ENCODE peak calls at places on chromosomes 5 and 9, in four cellular contexts. G is mesenchymal stem cell, Z is AG09309, N is fibroblast of pulmonary artery. S is an unnamed sample.

GRCh38 chr5:117165068-117165467 is 590.4 kb upstream of the SEMA6A start:
- DNase-seq in N (no peak), Z (no peak), G (no peak), S (no peak)

GRCh38 chr9:4126184-4126865 is 173.5 kb downstream of the GLIS3 start:
- DNase-seq in Z (peak), G (peak), N (peak), S (no peak)

GRCh38 chr5:59712836-59713487 is 180.6 kb downstream of the PDE4D start:
- DNase-seq in G (no peak), Z (no peak), N (no peak), S (no peak)

GRCh38 chr5:130937046-130937445 is 228.0 kb downstream of the HINT1 start:
- DNase-seq in N (no peak), Z (no peak), G (no peak), S (no peak)

GRCh38 chr9:1057910-1058309 is 7.8 kb downstream of the DMRT2 start:
- DNase-seq in G (no peak), N (no peak), Z (no peak), S (no peak)

GRCh38 chr9:109974918-109975276 is 194.9 kb downstream of the PALM2AKAP2 start:
- DNase-seq in G (no peak), N (no peak), Z (no peak), S (no peak)

GRCh38 chr9:99012957-99013512 is 69.3 kb downstream of the COL15A1 start:
- DNase-seq in G (no peak), N (no peak), Z (no peak), S (no peak)

GRCh38 chr5:175252234-175252805 is 191.7 kb downstream of the DRD1 start:
- DNase-seq in G (no peak), N (no peak), Z (no peak), S (no peak)

GRCh38 chr5:180209137-180209581 is at the start of gene RASGEF1C:
- DNase-seq in Z (no peak), G (peak), N (peak), S (peak)

GRCh38 chr9:16126042-16126441 is 573.2 kb downstream of the CCDC171 start:
- DNase-seq in Z (no peak), G (peak), N (no peak), S (no peak)

GRCh38 chr5:83396662-83397061 is 74.9 kb upstream of the VCAN start:
- DNase-seq in Z (no peak), N (no peak), G (no peak), S (no peak)

GRCh38 chr9:110399983-110400382 is 62.3 kb upstream of the TXNDC8 start:
- DNase-seq in Z (no peak), G (no peak), N (no peak), S (no peak)

GRCh38 chr5:116557669-116558271 is 16.9 kb downstream of the SEMA6A start:
- DNase-seq in N (peak), G (peak), Z (no peak), S (no peak)

GRCh38 chr5:135486679-135487395 is 34.7 kb upstream of the TIFAB start:
- DNase-seq in Z (no peak), G (no peak), N (no peak), S (no peak)

GRCh38 chr5:76838481-76839261 is 11.1 kb upstream of the S100Z start:
- DNase-seq in G (peak), Z (no peak), N (peak), S (no peak)

GRCh38 chr9:90523953-90524352 is 118.7 kb downstream of the DIRAS2 start:
- DNase-seq in N (no peak), G (no peak), Z (no peak), S (no peak)

GRCh38 chr9:89012294-89013042 is 21.2 kb downstream of the S1PR3 start:
- DNase-seq in Z (no peak), G (no peak), N (no peak), S (no peak)

GRCh38 chr9:4106744-4107143 is 193.1 kb downstream of the GLIS3 start:
- DNase-seq in Z (peak), G (peak), N (peak), S (peak)

GRCh38 chr5:122915717-122916399 is 70.4 kb downstream of the SNX24 start:
- DNase-seq in G (peak), Z (no peak), N (peak), S (no peak)

GRCh38 chr9:69916950-69917349 is 96.3 kb downstream of the CFAP95 start:
- DNase-seq in N (no peak), G (no peak), Z (no peak), S (no peak)

GRCh38 chr5:11733185-11733839 is 170.9 kb downstream of the CTNND2 start:
- DNase-seq in Z (no peak), N (no peak), G (no peak), S (no peak)

GRCh38 chr5:35803221-35803651 is 53.5 kb upstream of the IL7R start:
- DNase-seq in N (peak), G (peak), Z (no peak), S (peak)

GRCh38 chr5:28603869-28604268 is 1565.5 kb upstream of the CDH9 start:
- DNase-seq in Z (no peak), G (no peak), N (no peak), S (no peak)

GRCh38 chr5:154138701-154139100 is 51.8 kb upstream of the GALNT10 start:
- DNase-seq in G (no peak), N (peak), Z (no peak), S (no peak)

GRCh38 chr5:73280386-73280785 is 107.4 kb downstream of the TMEM174 start:
- DNase-seq in G (no peak), Z (no peak), N (no peak), S (no peak)

GRCh38 chr5:73278693-73279092 is 105.7 kb downstream of the TMEM174 start:
- DNase-seq in G (no peak), Z (no peak), N (no peak), S (no peak)

GRCh38 chr5:73282383-73282782 is 109.4 kb downstream of the TMEM174 start:
- DNase-seq in G (no peak), N (no peak), Z (no peak), S (no peak)

GRCh38 chr5:73282923-73283322 is 109.9 kb downstream of the TMEM174 start:
- DNase-seq in N (no peak), G (no peak), Z (no peak), S (no peak)

DNA sequence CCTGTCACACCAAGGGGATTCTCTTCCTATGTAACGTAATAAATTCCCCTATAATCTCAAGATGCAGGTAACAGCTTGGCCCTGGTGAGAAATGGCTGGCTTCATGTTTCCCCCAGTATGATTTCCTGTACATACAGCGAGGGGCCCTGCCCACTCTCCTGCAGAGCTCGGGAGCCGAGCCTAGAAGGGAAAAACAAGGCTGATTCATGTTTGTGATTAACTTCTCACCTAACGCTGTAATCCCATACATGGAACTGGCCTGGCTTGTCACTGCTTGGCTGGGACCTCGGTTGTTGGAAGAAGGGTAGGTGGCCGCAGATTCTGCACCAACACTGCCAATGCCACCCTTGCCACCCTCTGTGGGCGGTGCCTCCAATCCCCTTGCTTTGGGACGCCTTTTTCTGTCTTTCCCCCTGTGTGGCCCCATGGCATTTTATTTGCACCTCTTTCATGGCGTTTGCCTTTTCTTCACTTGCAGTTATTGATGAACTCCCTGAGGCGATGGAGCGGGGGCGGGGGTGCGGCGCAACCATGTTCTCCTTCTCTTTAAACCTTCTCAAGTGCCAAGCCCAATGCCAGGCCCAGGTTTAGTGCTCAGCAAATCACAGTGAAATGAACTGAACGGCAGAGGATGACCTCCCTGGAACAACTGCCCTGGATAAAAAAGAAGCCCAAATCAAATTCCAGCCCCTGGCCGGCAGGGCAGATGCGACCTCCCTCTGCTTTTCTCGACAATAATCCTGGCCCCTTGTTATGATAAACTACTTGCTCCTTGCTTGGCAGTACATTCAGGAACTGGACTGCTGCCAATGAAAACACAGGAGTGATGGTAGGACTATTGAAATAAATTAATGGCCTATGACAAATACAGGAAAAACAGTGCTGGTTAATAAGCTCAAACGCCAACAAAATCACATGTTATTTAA is 108.1 kb downstream of the TMEM174 start:
- DNase-seq in G (peak), Z (no peak), N (peak), S (peak)
- H3K4me3 ChIP-seq in G (no peak), Z (no peak), N (no peak), S (no peak)

GRCh38 chr9:38186372-38187115 is 117.5 kb upstream of the SHB start:
- DNase-seq in G (no peak), Z (no peak), N (peak), S (no peak)

GRCh38 chr9:38185647-38186371 is 116.8 kb upstream of the SHB start:
- DNase-seq in G (no peak), Z (no peak), N (no peak), S (no peak)

GRCh38 chr9:38181866-38182265 is 112.8 kb upstream of the SHB start:
- DNase-seq in G (no peak), N (no peak), Z (no peak), S (no peak)

GRCh38 chr9:38182321-38182720 is 113.3 kb upstream of the SHB start:
- DNase-seq in G (peak), N (no peak), Z (no peak), S (no peak)

DNA sequence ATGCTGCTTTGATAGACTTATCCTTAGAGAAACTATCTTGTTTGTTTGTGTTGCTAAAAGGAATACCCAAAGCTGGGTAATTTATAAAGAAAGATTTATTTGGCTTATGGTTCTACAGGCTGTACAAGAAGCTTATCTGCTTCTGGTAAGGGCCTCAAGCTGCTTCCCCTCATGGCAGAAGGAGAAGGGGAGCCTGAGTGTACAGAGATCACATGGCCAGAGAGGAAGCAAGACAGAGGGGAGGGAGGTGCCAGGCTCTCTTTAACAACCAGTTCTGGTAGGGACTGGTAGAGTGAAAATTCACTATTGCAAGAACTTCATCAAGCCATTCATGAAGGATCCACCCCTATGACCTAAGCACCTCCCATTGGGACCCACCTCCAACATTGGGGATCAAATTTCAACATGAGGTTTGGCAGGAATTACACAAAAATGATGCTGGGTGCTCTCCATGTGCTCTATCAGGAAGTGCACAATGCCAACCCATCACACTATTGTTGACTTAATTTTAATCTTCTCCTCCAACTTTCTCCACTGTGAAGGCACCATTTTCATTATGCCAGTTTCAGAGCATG is 115.1 kb upstream of the SHB start:
- DNase-seq in Z (no peak), N (peak), G (no peak), S (no peak)
- H3K4me3 ChIP-seq in Z (no peak), N (no peak), G (no peak), S (no peak)

GRCh38 chr9:94945191-94946144 is 219.0 kb downstream of the AOPEP start:
- DNase-seq in N (peak), Z (peak), G (peak), S (peak)
- H3K4me3 ChIP-seq in N (no peak), Z (no peak), G (no peak), S (no peak)

GRCh38 chr5:177471610-177472356 is 1.7 kb downstream of the DBN1 start:
- DNase-seq in G (no peak), Z (no peak), N (peak), S (no peak)

GRCh38 chr5:177472460-177473441 is 683 bp downstream of the DBN1 start:
- DNase-seq in Z (no peak), N (no peak), G (peak), S (no peak)

GRCh38 chr5:177469061-177469628 is 4.3 kb downstream of the DBN1 start:
- DNase-seq in Z (no peak), N (no peak), G (peak), S (no peak)

GRCh38 chr5:177469750-177470525 is 3.5 kb downstream of the DBN1 start:
- DNase-seq in Z (no peak), G (no peak), N (no peak), S (no peak)

DNA sequence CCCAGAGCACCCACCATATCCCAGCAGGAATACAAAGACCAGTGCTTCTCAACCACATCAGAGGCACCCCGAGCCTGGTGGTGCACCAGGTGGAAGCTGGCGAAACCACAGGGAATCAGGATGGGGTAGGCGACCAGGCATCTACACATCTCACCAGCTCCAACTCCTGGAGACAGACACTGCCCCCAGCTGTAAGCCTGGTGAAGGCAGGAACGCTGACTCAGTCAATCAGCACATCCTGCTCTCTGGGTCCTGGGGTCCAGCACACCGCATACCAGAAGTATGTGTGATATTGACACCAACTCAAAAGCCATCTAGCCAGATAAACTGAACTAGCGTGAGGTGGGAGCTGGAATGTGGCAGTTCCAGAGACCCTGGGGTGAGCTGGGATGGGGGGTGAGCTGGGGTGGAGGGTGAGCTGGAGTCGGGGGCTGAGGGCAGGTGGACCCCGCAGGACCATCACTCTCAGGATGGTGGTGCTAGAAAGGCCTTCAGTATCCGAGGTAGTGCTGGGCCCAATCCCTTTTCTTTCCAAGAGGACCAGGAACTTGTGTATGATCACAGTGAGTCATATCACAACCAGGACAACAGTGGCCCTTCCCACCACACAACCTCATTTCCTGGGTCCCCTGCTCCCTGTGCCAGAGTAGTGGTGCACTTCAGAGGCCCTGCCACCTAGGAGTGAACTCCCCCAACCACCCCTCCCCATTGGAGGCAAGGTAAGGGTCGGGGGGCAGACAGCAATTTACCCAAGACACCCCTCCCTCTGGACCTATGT is 2.5 kb downstream of the DBN1 start:
- DNase-seq in N (no peak), Z (no peak), G (peak), S (no peak)
- H3K4me3 ChIP-seq in N (peak), Z (peak), G (no peak), S (peak)

GRCh38 chr9:38017885-38018186 is 51.2 kb downstream of the SHB start:
- DNase-seq in G (peak), N (no peak), Z (no peak), S (no peak)

GRCh38 chr9:38017149-38017884 is 51.7 kb downstream of the SHB start:
- DNase-seq in G (peak), Z (no peak), N (peak), S (no peak)

GRCh38 chr9:38018230-38018963 is 50.6 kb downstream of the SHB start:
- DNase-seq in G (no peak), N (no peak), Z (no peak), S (no peak)

GRCh38 chr9:38015267-38015666 is 53.8 kb downstream of the SHB start:
- DNase-seq in Z (no peak), N (no peak), G (no peak), S (no peak)

DNA sequence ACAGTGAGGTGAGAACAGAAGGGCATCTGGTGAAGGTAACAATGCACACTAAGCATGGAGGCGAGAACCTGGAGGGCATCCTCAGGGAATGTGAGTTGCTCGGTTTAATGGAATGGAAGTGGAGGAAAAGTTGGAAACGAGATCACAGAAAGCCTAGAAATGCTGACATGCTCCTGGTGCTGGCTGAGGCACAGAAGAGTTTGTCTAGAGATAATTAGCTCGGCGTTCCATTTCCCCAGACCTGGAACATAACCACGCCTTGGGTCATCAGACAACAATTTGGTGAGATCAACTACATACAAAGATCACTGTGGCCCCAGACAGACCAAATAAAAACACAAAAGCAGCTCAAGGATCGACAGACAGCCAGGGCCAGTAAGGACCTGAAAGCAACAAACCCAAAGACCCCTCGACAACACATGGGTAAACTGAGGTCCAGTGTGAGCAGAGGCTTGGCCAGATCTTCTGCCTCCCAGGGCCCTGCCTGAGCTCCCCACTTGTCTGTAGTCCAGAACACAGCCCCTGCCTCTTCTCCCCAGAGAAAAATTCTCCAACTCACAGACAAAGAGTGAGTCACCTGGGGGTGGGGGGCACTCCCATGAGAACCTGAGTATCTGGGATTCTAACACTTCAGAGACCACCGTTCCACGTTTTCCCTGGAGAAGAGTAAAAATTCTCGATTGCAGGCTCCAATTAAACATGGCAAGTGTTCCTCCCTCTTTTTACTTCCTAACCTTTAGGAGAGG is 52.5 kb downstream of the SHB start:
- DNase-seq in Z (no peak), N (peak), G (peak), S (no peak)
- H3K4me3 ChIP-seq in Z (no peak), N (no peak), G (no peak), S (no peak)

DNA sequence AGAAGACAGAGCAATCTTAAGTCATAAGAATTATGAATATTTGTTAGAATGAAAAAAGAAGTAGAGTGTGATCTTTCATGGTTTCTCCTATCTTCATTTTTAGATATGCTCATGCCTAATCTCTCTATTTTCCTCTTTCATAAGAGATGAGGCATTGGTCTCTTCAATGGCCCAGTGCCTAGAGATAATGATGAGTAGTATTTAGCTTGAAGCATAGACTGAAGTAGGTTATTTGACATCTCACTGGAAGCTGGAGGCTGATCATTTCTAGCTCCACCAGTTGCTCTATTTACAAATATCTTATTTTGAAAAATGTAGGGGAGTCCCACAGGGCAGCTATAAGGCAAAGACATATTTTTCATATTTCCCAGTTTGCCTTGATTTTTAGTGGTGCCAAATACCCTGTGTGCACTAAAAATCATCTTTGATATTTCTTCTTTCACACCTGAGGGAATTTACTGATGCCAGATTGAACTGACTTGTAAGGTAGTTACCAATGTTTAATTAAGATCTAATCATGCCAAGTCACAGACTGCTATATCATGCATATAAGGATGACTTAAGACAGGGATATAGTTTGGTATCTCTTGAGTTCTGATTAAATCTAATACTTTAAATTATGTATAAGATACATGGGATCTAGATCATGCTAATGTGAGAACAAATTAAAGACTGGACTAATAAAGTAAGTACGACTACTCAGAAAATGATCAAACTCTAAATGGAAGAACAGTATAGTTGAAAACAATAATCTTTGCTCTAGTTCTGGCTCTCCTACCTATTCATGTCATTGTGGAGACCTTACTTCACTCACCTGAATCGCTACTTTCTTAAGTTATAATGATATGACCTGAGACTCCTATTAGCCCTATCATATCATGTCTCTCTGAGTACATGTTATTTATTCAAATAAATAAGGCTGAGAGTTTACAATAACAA is 108.2 kb upstream of the IFNE start:
- DNase-seq in Z (no peak), G (no peak), N (no peak), S (no peak)
- H3K4me3 ChIP-seq in Z (no peak), G (no peak), N (no peak), S (no peak)